ENCODE peak calls at places on chromosomes 11 and 22, in five cellular contexts. Y is HCT116, T is SK-N-SH, U is K562, V is GM12878. S is an unnamed sample.

GRCh38 chr22:41722496-41722895 is 23.2 kb downstream of the MEI1 start:
- DNase-seq in Y (no peak), T (no peak), U (no peak), V (no peak), S (no peak)

GRCh38 chr11:17256512-17256911 is 20.0 kb upstream of the NUCB2 start:
- DNase-seq in Y (no peak), T (no peak), U (no peak), V (no peak), S (no peak)

GRCh38 chr11:16605440-16605970 is 132.9 kb upstream of the C11orf58 start:
- DNase-seq in Y (no peak), T (peak), U (peak), V (no peak), S (peak)

GRCh38 chr11:2794947-2795346 is 90.6 kb downstream of the CDKN1C start:
- DNase-seq in Y (no peak), T (no peak), U (no peak), V (no peak), S (no peak)

GRCh38 chr11:118928870-118929495 is 3.3 kb upstream of the BCL9L start:
- DNase-seq in Y (no peak), T (peak), U (peak), V (no peak), S (peak)

GRCh38 chr22:23353696-23354095 is 173.4 kb downstream of the BCR start:
- DNase-seq in Y (no peak), T (no peak), U (no peak), V (no peak), S (no peak)

GRCh38 chr11:104691129-104691528 is 207.1 kb downstream of the CASP12 start:
- DNase-seq in Y (no peak), T (no peak), U (no peak), V (no peak), S (no peak)

GRCh38 chr11:75939992-75940391 is 125.0 kb downstream of the UVRAG start:
- DNase-seq in Y (no peak), T (no peak), U (no peak), V (peak), S (no peak)

GRCh38 chr11:15291885-15292284 is 177.2 kb downstream of the INSC start:
- DNase-seq in Y (no peak), T (no peak), U (no peak), V (no peak), S (no peak)

GRCh38 chr11:113675003-113675471 is 31.1 kb downstream of the TMPRSS5 start:
- DNase-seq in Y (no peak), T (no peak), U (peak), V (peak), S (no peak)

GRCh38 chr11:15707194-15707593 is 592.5 kb downstream of the INSC start:
- DNase-seq in Y (no peak), T (peak), U (no peak), V (no peak), S (no peak)

GRCh38 chr22:26697151-26697550 is 39.8 kb downstream of the MIAT start:
- DNase-seq in Y (no peak), T (no peak), U (no peak), V (no peak), S (no peak)

GRCh38 chr22:35575116-35575748 is 34.6 kb downstream of the RASD2 start:
- DNase-seq in Y (no peak), T (peak), U (peak), V (no peak), S (no peak)

GRCh38 chr22:21760640-21761039 is 25.0 kb upstream of the YPEL1 start:
- DNase-seq in Y (no peak), T (no peak), U (no peak), V (no peak), S (no peak)

GRCh38 chr22:41612626-41613025 is 8.2 kb downstream of the DESI1 start:
- DNase-seq in Y (no peak), T (no peak), U (no peak), V (no peak), S (no peak)

GRCh38 chr11:11849127-11849746 is 7.5 kb downstream of the USP47 start:
- DNase-seq in Y (peak), T (peak), U (peak), V (peak), S (no peak)

GRCh38 chr22:32650553-32651345 is 150.8 kb upstream of the TIMP3 start:
- DNase-seq in Y (no peak), T (no peak), U (peak), V (no peak), S (no peak)

GRCh38 chr11:57321996-57322880 is 2.5 kb downstream of the TNKS1BP1 start:
- DNase-seq in Y (peak), T (peak), U (peak), V (no peak), S (peak)

GRCh38 chr11:118304227-118304808 is at the start of gene CD3E:
- DNase-seq in Y (no peak), T (no peak), U (no peak), V (no peak), S (no peak)

GRCh38 chr11:117052196-117053149 is 45.8 kb downstream of the SIK3 start:
- DNase-seq in Y (no peak), T (no peak), U (no peak), V (no peak), S (no peak)

GRCh38 chr11:118001494-118001971 is 15.3 kb downstream of the IL10RA start:
- DNase-seq in Y (no peak), T (no peak), U (no peak), V (no peak), S (no peak)

GRCh38 chr11:133918606-133919260 is 38.0 kb downstream of the IGSF9B start:
- DNase-seq in Y (no peak), T (no peak), U (no peak), V (no peak), S (no peak)

GRCh38 chr11:117170210-117170609 is 8.3 kb upstream of the SIDT2 start:
- DNase-seq in Y (no peak), T (no peak), U (no peak), V (no peak), S (no peak)

GRCh38 chr11:15901046-15901445 is 455.3 kb downstream of the SOX6 start:
- DNase-seq in Y (no peak), T (no peak), U (no peak), V (no peak), S (no peak)

GRCh38 chr11:78465169-78465942 is 47.7 kb upstream of the GAB2 start:
- DNase-seq in Y (no peak), T (no peak), U (no peak), V (peak), S (no peak)

GRCh38 chr11:78085972-78086371 is 6.3 kb upstream of the NDUFC2 start:
- DNase-seq in Y (no peak), T (no peak), U (no peak), V (no peak), S (no peak)

GRCh38 chr22:17072877-17073276 is 11.9 kb upstream of the IL17RA start:
- DNase-seq in Y (no peak), T (no peak), U (no peak), V (no peak), S (no peak)

GRCh38 chr22:30423296-30423958 is 2.1 kb upstream of the MTFP1 start:
- DNase-seq in Y (no peak), T (no peak), U (no peak), V (no peak), S (no peak)

GRCh38 chr11:61042961-61043540 is 59.2 kb upstream of the CD5 start:
- DNase-seq in Y (no peak), T (no peak), U (no peak), V (peak), S (no peak)

GRCh38 chr11:86126862-86127261 is 58.0 kb upstream of the PICALM start:
- DNase-seq in Y (no peak), T (no peak), U (no peak), V (no peak), S (no peak)

GRCh38 chr11:102810943-102811528 is 13.1 kb upstream of the MMP1 start:
- DNase-seq in Y (no peak), T (peak), U (no peak), V (no peak), S (peak)

GRCh38 chr22:31490496-31490925 is 869 bp upstream of the EIF4ENIF1 start:
- DNase-seq in Y (peak), T (peak), U (peak), V (peak), S (peak)

GRCh38 chr22:25623310-25623734 is 58.8 kb downstream of the GRK3 start:
- DNase-seq in Y (no peak), T (no peak), U (no peak), V (peak), S (no peak)
- TF ChIP-seq JUND in Y (no peak), T (no peak), U (no peak), V (peak), S (no peak)

GRCh38 chr22:44488354-44488753 is 9.7 kb downstream of the RTL6 start:
- DNase-seq in Y (no peak), T (no peak), U (no peak), V (no peak), S (no peak)
- TF ChIP-seq JUND in Y (no peak), T (no peak), U (no peak), V (no peak), S (no peak)

GRCh38 chr11:32034680-32035079 is 56.2 kb upstream of the RCN1 start:
- DNase-seq in Y (no peak), T (no peak), U (no peak), V (no peak), S (no peak)
- TF ChIP-seq JUND in Y (no peak), T (no peak), U (no peak), V (no peak), S (no peak)

DNA sequence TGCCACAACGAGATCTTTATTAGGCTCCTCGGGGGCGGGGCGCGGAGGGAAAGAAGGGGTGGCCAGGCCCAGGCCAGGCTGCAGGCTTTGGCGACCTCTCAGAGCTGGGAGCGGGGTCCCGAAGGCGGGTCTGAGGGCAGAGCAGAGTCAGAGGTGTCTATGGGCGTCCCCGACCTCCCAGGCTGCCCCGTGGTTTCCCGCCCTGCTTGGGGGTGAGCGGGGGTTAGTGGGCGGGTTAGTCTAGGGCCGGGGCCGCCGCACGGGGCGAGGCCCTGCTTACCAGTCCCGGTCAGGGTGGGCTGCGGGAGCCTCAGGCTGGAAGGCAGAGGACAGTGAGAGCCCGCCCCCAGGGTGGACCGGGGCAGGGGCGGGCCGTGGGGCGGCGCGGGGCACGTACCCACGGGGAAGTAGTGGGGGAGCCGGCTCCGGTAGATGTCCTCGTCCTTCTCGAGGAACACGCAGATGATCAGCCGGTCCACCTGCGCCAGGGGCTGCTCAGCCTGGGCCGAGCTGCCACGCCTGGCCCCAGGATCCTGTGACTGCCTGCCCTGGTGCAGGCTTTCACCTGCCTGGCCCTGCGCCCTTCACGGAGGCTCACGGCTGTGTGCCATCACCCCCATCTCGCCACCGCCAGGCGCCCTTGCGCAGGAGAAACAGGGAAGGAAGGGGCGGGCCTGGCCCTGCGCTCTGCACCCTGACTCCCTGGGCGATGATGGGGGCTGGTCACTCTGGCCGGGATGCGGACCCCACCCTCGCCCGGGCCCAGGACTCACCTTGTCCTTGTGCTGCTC is 12.5 kb downstream of the OTUB1 start:
- DNase-seq in Y (no peak), T (peak), U (no peak), V (no peak), S (no peak)
- TF ChIP-seq JUND in Y (no peak), T (no peak), U (no peak), V (no peak), S (no peak)

GRCh38 chr22:27992294-27993165 is 73.5 kb upstream of the PITPNB start:
- DNase-seq in Y (no peak), T (no peak), U (no peak), V (no peak), S (no peak)
- TF ChIP-seq JUND in Y (no peak), T (no peak), U (no peak), V (no peak), S (no peak)

DNA sequence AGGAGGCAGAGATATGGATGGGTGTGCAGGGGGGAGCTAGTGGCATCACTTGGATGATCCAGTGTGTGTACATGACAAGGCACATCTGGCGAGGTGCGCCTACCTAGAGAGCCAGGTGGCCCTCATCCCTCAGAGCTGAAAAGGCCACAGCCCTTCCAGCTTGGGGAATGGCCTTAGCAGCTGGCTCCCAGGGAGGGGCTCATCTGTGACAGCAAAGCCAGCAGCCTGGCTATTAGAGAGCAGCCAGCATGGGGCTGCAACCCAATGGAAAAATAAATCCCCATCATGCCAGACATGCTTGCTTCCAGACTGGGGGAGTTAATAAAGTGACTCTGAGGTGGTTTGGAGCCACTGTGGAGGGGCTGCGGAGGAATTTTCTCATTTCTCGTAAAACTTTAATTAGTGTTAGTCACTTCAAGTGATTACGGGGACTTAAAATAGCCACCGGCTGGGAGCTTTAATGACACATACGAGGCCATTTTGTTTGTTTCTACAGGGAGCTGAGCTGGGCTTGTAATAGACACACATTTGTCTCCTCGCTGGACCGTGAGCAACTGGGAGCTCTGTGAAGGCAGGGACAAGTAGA is 111.2 kb upstream of the ALX4 start:
- DNase-seq in Y (no peak), T (no peak), U (no peak), V (no peak), S (no peak)
- TF ChIP-seq JUND in Y (no peak), T (no peak), U (no peak), V (no peak), S (no peak)

GRCh38 chr11:69359735-69360470 is 65.9 kb downstream of the MYEOV start:
- DNase-seq in Y (no peak), T (no peak), U (no peak), V (no peak), S (no peak)
- TF ChIP-seq JUND in Y (no peak), T (no peak), U (no peak), V (no peak), S (no peak)

DNA sequence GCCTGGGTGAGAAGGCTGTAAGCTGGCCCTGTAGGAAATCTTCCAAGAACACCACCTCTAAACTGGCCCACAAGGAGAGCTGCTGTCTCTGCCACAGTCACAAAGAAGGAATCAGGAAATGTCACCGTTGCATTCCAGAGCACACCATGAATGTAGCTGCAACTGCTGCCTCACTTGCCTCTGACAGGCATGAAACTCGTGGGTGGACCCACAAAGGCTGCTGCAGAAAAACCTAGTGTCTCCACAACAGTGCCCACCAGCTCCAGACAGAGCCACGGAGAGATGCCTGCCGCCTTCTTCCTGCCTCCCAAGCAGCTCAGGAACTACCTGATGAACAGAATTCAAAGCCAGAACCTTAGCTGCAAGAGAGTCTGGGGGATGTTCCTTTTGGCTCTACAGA is 10.5 kb downstream of the DNAJB13 start:
- DNase-seq in Y (no peak), T (no peak), U (no peak), V (no peak), S (no peak)
- TF ChIP-seq JUND in Y (no peak), T (no peak), U (no peak), V (no peak), S (no peak)